ENCODE peak calls at places on chromosomes 13 and 19, in nine cellular contexts. A, S, H, K, F, Z, V, P and X are unnamed samples.

GRCh38 chr19:49475191-49475932 is 1.3 kb downstream of the FLT3LG start:
- DNase-seq in A (no peak), K (peak), S (no peak), Z (no peak), V (peak), F (no peak), H (no peak), P (no peak), X (no peak)

GRCh38 chr19:14830702-14831101 is 4.3 kb downstream of the OR7A5 start:
- DNase-seq in F (no peak), P (no peak), A (no peak), Z (no peak), H (no peak), S (no peak), V (no peak), K (no peak), X (no peak)

GRCh38 chr19:38951187-38951586 is 20.4 kb downstream of the MRPS12 start:
- DNase-seq in V (no peak), A (no peak), H (no peak), F (no peak), K (no peak), S (no peak), Z (no peak), P (no peak), X (no peak)

GRCh38 chr13:78977311-78977710 is 318.4 kb upstream of the OBI1 start:
- DNase-seq in V (no peak), H (no peak), P (no peak), K (no peak), S (no peak), F (no peak), A (no peak), Z (no peak), X (no peak)

GRCh38 chr13:23871616-23872220 is 17.5 kb downstream of the MIPEP start:
- DNase-seq in A (no peak), F (no peak), H (no peak), Z (peak), S (no peak), V (peak), K (no peak), P (peak), X (no peak)

GRCh38 chr19:19122902-19123301 is 15.4 kb downstream of the TMEM161A start:
- DNase-seq in A (no peak), H (no peak), Z (no peak), F (no peak), V (no peak), K (no peak), P (no peak), S (no peak), X (no peak)

GRCh38 chr19:55111238-55111831 is 6.1 kb downstream of the PPP1R12C start:
- DNase-seq in H (no peak), S (no peak), K (no peak), Z (no peak), A (no peak), F (no peak), V (no peak), P (no peak), X (no peak)

GRCh38 chr13:108797354-108797753 is 167.9 kb downstream of the MYO16 start:
- DNase-seq in V (no peak), Z (no peak), P (no peak), F (no peak), H (no peak), S (no peak), K (no peak), A (no peak), X (no peak)

GRCh38 chr19:34598217-34599155 is 78.5 kb downstream of the SCGB2B2 start:
- DNase-seq in S (no peak), A (no peak), K (no peak), V (peak), Z (no peak), F (no peak), P (no peak), H (no peak), X (no peak)